ENCODE peak calls at places on chromosomes 3 and 15, in six cellular contexts. I is GM12878, Z is H1, P is WTC11, G is K562, E is HepG2. J is an unnamed sample.

GRCh38 chr3:145904138-145904537 is 256.8 kb downstream of the PLOD2 start:
- DNase-seq in Z (no peak), I (no peak), E (no peak), P (no peak), G (no peak), J (no peak)

GRCh38 chr3:4736284-4736861 is 242.9 kb upstream of the BHLHE40 start:
- DNase-seq in I (no peak), E (no peak), G (no peak), P (no peak), Z (no peak), J (no peak)

GRCh38 chr3:149634072-149634471 is 23.8 kb downstream of the WWTR1 start:
- DNase-seq in I (no peak), G (no peak), Z (no peak), P (no peak), E (no peak), J (no peak)

GRCh38 chr3:58141766-58142345 is 68.9 kb downstream of the DNASE1L3 start:
- DNase-seq in I (no peak), E (no peak), P (no peak), G (no peak), Z (no peak), J (no peak)

GRCh38 chr3:139281096-139281495 is 62.7 kb upstream of the MRPS22 start:
- DNase-seq in Z (no peak), I (no peak), E (no peak), P (no peak), G (no peak), J (no peak)

GRCh38 chr3:97579365-97579764 is 185.2 kb upstream of the ARL6 start:
- DNase-seq in E (no peak), G (no peak), Z (no peak), P (no peak), I (peak; percentile 3), J (no peak)

GRCh38 chr3:47158208-47158607 is 5.7 kb downstream of the SETD2 start:
- DNase-seq in I (no peak), Z (no peak), P (no peak), G (no peak), E (no peak), J (no peak)

GRCh38 chr3:152638707-152639450 is 196.1 kb upstream of the P2RY1 start:
- DNase-seq in G (no peak), I (no peak), Z (no peak), P (no peak), E (no peak), J (no peak)

GRCh38 chr15:22224241-22224671 is 143.9 kb downstream of the OR4M2 start:
- DNase-seq in E (no peak), P (no peak), I (no peak), G (no peak), Z (no peak), J (no peak)

GRCh38 chr3:179309225-179310109 is 13.4 kb upstream of the ZNF639 start:
- DNase-seq in G (no peak), E (no peak), Z (no peak), I (no peak), P (no peak), J (no peak)

GRCh38 chr3:16329792-16330061 is 64.7 kb downstream of the OXNAD1 start:
- DNase-seq in P (no peak), Z (no peak), I (no peak), E (no peak), G (no peak), J (peak; percentile 56)

DNA sequence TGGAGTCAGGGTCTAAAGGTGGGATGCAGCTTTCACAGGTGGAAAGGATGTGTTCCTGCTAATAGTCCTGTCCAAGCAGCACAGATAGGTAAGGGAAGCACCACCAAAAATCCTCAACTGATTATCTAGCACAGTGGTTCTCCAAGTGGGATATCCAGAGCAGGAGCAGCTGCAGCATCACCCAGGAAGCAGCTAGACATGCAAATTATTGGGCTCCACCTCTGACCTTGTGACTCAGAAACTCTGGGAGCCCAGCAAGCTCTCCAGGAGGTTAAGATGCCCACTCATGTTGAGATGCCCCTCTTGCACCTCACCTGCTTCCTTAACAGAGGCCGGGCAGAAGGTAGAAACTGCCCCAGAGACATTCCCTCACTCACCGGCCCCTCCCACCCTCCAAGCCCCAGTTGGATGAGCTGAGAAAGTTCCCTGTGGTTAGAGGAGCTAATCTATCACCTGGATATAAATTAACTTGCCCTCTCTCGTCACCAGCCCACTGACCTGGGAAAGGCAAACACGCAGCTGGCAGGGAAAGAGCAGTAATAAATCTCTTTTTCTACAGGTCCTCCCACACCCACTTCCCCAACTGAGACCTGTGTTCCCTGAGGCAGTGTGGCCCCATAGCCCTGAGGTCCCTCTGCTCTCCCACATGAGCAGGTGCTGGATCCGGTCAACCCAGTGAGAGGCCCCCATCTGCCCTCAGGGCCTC is 39.3 kb downstream of the ADCY5 start:
- DNase-seq in Z (no peak), I (no peak), G (no peak), P (no peak), E (no peak), J (no peak)
- TF ChIP-seq CREB1 in Z (no peak), I (no peak), G (no peak), P (no peak), E (no peak), J (no peak)

GRCh38 chr3:129060276-129061076 is at the start of gene GP9:
- DNase-seq in Z (no peak), G (no peak), P (no peak), E (no peak), I (no peak), J (no peak)

GRCh38 chr3:129057249-129057648 is 3.3 kb upstream of the GP9 start:
- DNase-seq in I (no peak), E (no peak), G (no peak), P (no peak), Z (no peak), J (no peak)

GRCh38 chr3:129058441-129059194 is 2.0 kb upstream of the GP9 start:
- DNase-seq in I (peak; percentile 48), Z (no peak), G (no peak), E (no peak), P (no peak), J (peak; percentile 24)

GRCh38 chr3:129061077-129061887 is 703 bp downstream of the GP9 start:
- DNase-seq in I (no peak), P (no peak), G (no peak), Z (no peak), E (no peak), J (no peak)

GRCh38 chr3:129059311-129059975 is 1.1 kb upstream of the GP9 start:
- DNase-seq in G (no peak), P (no peak), I (no peak), E (no peak), Z (no peak), J (no peak)
- TF ChIP-seq CREB1 in G (no peak), P (no peak), I (no peak), E (no peak), Z (no peak), J (no peak)

GRCh38 chr3:173502983-173503568 is 105.5 kb downstream of the NLGN1 start:
- DNase-seq in G (no peak), P (no peak), I (no peak), Z (no peak), E (no peak), J (no peak)
- TF ChIP-seq CREB1 in G (no peak), P (no peak), I (no peak), Z (no peak), E (no peak), J (no peak)

GRCh38 chr15:63323798-63324651 is 46.6 kb downstream of the APH1B start:
- DNase-seq in G (no peak), I (no peak), P (no peak), E (peak; percentile 3), Z (no peak), J (no peak)
- TF ChIP-seq CREB1 in G (no peak), I (no peak), P (no peak), E (no peak), Z (no peak), J (no peak)

DNA sequence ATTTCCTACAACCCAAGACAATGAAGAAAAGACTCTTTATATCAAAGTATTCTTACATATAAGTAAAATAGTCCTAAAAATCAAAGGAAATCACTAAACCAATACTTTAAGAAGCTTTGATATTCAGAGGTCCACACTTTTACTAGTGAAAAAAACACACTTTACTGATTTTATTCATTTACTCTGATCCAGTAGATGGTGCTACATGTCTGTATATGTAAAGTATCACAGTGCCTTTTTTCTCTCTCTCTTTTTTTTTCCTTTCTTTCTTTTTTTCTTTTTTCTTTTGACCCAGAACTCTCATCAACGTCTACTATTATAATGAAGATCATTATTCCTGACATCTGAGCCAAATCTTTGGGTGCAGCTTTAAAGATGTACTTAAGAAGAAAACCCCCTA is 10.8 kb upstream of the CCDC39 start:
- DNase-seq in E (no peak), Z (no peak), G (no peak), P (no peak), I (no peak), J (peak; percentile 37)
- TF ChIP-seq CREB1 in E (no peak), Z (no peak), G (no peak), P (no peak), I (no peak), J (no peak)

GRCh38 chr3:65925254-65925954 is 113.3 kb downstream of the MAGI1 start:
- DNase-seq in Z (no peak), P (no peak), I (no peak), G (no peak), E (peak; percentile 74), J (no peak)

GRCh38 chr3:65922441-65922840 is 116.3 kb downstream of the MAGI1 start:
- DNase-seq in I (no peak), Z (no peak), E (no peak), P (no peak), G (no peak), J (no peak)

GRCh38 chr3:65927576-65927975 is 111.1 kb downstream of the MAGI1 start:
- DNase-seq in G (no peak), P (no peak), I (no peak), Z (no peak), E (peak; percentile 46), J (peak; percentile 36)

GRCh38 chr3:65928110-65928509 is 110.6 kb downstream of the MAGI1 start:
- DNase-seq in G (no peak), E (peak; percentile 69), I (no peak), P (no peak), Z (no peak), J (no peak)

GRCh38 chr3:65924762-65925161 is 114.0 kb downstream of the MAGI1 start:
- DNase-seq in G (no peak), P (no peak), E (peak; percentile 46), Z (no peak), I (no peak), J (no peak)
- TF ChIP-seq CREB1 in G (no peak), P (no peak), E (no peak), Z (no peak), I (no peak), J (no peak)